ENCODE peak calls at places on chromosomes 7 and 10, in eight cellular contexts. One of them, this sample, is unnamed.

GRCh38 chr10:110168601-110169481 is 38.6 kb upstream of the MXI1 start:
- DNase-seq in Right ventricle myocardium superior: no peak
- DNase-seq in stimulated activated CD8-positive, alpha-beta memory T cell treated with anti-CD3 and anti-CD28 coated beads, Interleukin-12 subunit alpha, Interleukin-12 subunit beta, amount 100 ng/mL, for 1 hour: no peak
- DNase-seq in stimulated activated naive CD8-positive, alpha-beta T cell treated with anti-CD3 and anti-CD28 coated beads, Interleukin-15, amount 100 ng/mL, for 72 hours: no peak
- DNase-seq in T-helper 9 cell: no peak
- DNase-seq in GM06990: no peak
- DNase-seq in HEK293T: no peak
- DNase-seq in activated CD4-positive, alpha-beta T cell treated with anti-CD3 and anti-CD28 coated beads for 36 hours: peak
- DNase-seq in this sample: no peak

GRCh38 chr7:17274551-17275245 is 23.8 kb upstream of the AHR start:
- DNase-seq in GM06990: no peak
- DNase-seq in T-helper 9 cell: no peak
- DNase-seq in Right ventricle myocardium superior: no peak
- DNase-seq in stimulated activated naive CD8-positive, alpha-beta T cell treated with anti-CD3 and anti-CD28 coated beads, Interleukin-15, amount 100 ng/mL, for 72 hours: peak
- DNase-seq in activated CD4-positive, alpha-beta T cell treated with anti-CD3 and anti-CD28 coated beads for 36 hours: peak
- DNase-seq in HEK293T: no peak
- DNase-seq in stimulated activated CD8-positive, alpha-beta memory T cell treated with anti-CD3 and anti-CD28 coated beads, Interleukin-12 subunit alpha, Interleukin-12 subunit beta, amount 100 ng/mL, for 1 hour: no peak
- DNase-seq in this sample: no peak

GRCh38 chr10:35165112-35165511 is 38.5 kb downstream of the CREM start:
- DNase-seq in activated CD4-positive, alpha-beta T cell treated with anti-CD3 and anti-CD28 coated beads for 36 hours: no peak
- DNase-seq in GM06990: no peak
- DNase-seq in HEK293T: no peak
- DNase-seq in Right ventricle myocardium superior: no peak
- DNase-seq in T-helper 9 cell: no peak
- DNase-seq in stimulated activated CD8-positive, alpha-beta memory T cell treated with anti-CD3 and anti-CD28 coated beads, Interleukin-12 subunit alpha, Interleukin-12 subunit beta, amount 100 ng/mL, for 1 hour: no peak
- DNase-seq in stimulated activated naive CD8-positive, alpha-beta T cell treated with anti-CD3 and anti-CD28 coated beads, Interleukin-15, amount 100 ng/mL, for 72 hours: no peak
- DNase-seq in this sample: no peak

GRCh38 chr10:61110188-61110844 is 166.3 kb upstream of the RHOBTB1 start:
- DNase-seq in stimulated activated CD8-positive, alpha-beta memory T cell treated with anti-CD3 and anti-CD28 coated beads, Interleukin-12 subunit alpha, Interleukin-12 subunit beta, amount 100 ng/mL, for 1 hour: no peak
- DNase-seq in HEK293T: no peak
- DNase-seq in GM06990: no peak
- DNase-seq in activated CD4-positive, alpha-beta T cell treated with anti-CD3 and anti-CD28 coated beads for 36 hours: no peak
- DNase-seq in T-helper 9 cell: no peak
- DNase-seq in stimulated activated naive CD8-positive, alpha-beta T cell treated with anti-CD3 and anti-CD28 coated beads, Interleukin-15, amount 100 ng/mL, for 72 hours: no peak
- DNase-seq in Right ventricle myocardium superior: no peak
- DNase-seq in this sample: no peak

GRCh38 chr10:124614003-124614659 is 130.0 kb downstream of the FAM53B start:
- DNase-seq in activated CD4-positive, alpha-beta T cell treated with anti-CD3 and anti-CD28 coated beads for 36 hours: peak
- DNase-seq in stimulated activated CD8-positive, alpha-beta memory T cell treated with anti-CD3 and anti-CD28 coated beads, Interleukin-12 subunit alpha, Interleukin-12 subunit beta, amount 100 ng/mL, for 1 hour: no peak
- DNase-seq in stimulated activated naive CD8-positive, alpha-beta T cell treated with anti-CD3 and anti-CD28 coated beads, Interleukin-15, amount 100 ng/mL, for 72 hours: peak
- DNase-seq in HEK293T: no peak
- DNase-seq in T-helper 9 cell: no peak
- DNase-seq in GM06990: peak
- DNase-seq in Right ventricle myocardium superior: no peak
- DNase-seq in this sample: peak

GRCh38 chr7:24843821-24844449 is 86.7 kb upstream of the GSDME start:
- DNase-seq in HEK293T: no peak
- DNase-seq in activated CD4-positive, alpha-beta T cell treated with anti-CD3 and anti-CD28 coated beads for 36 hours: no peak
- DNase-seq in Right ventricle myocardium superior: no peak
- DNase-seq in stimulated activated naive CD8-positive, alpha-beta T cell treated with anti-CD3 and anti-CD28 coated beads, Interleukin-15, amount 100 ng/mL, for 72 hours: no peak
- DNase-seq in GM06990: no peak
- DNase-seq in T-helper 9 cell: no peak
- DNase-seq in stimulated activated CD8-positive, alpha-beta memory T cell treated with anti-CD3 and anti-CD28 coated beads, Interleukin-12 subunit alpha, Interleukin-12 subunit beta, amount 100 ng/mL, for 1 hour: no peak
- DNase-seq in this sample: no peak

GRCh38 chr7:152899482-152900166 is 140.1 kb downstream of the ACTR3B start:
- DNase-seq in stimulated activated naive CD8-positive, alpha-beta T cell treated with anti-CD3 and anti-CD28 coated beads, Interleukin-15, amount 100 ng/mL, for 72 hours: no peak
- DNase-seq in HEK293T: no peak
- DNase-seq in Right ventricle myocardium superior: peak
- DNase-seq in activated CD4-positive, alpha-beta T cell treated with anti-CD3 and anti-CD28 coated beads for 36 hours: no peak
- DNase-seq in GM06990: no peak
- DNase-seq in T-helper 9 cell: no peak
- DNase-seq in stimulated activated CD8-positive, alpha-beta memory T cell treated with anti-CD3 and anti-CD28 coated beads, Interleukin-12 subunit alpha, Interleukin-12 subunit beta, amount 100 ng/mL, for 1 hour: no peak
- DNase-seq in this sample: no peak

GRCh38 chr10:118851062-118852035 is 96.6 kb upstream of the CACUL1 start:
- DNase-seq in Right ventricle myocardium superior: no peak
- DNase-seq in HEK293T: no peak
- DNase-seq in GM06990: no peak
- DNase-seq in T-helper 9 cell: no peak
- DNase-seq in activated CD4-positive, alpha-beta T cell treated with anti-CD3 and anti-CD28 coated beads for 36 hours: no peak
- DNase-seq in stimulated activated CD8-positive, alpha-beta memory T cell treated with anti-CD3 and anti-CD28 coated beads, Interleukin-12 subunit alpha, Interleukin-12 subunit beta, amount 100 ng/mL, for 1 hour: no peak
- DNase-seq in stimulated activated naive CD8-positive, alpha-beta T cell treated with anti-CD3 and anti-CD28 coated beads, Interleukin-15, amount 100 ng/mL, for 72 hours: no peak
- DNase-seq in this sample: no peak

GRCh38 chr7:46854958-46855473 is 726.9 kb downstream of the TNS3 start:
- DNase-seq in Right ventricle myocardium superior: no peak
- DNase-seq in stimulated activated naive CD8-positive, alpha-beta T cell treated with anti-CD3 and anti-CD28 coated beads, Interleukin-15, amount 100 ng/mL, for 72 hours: no peak
- DNase-seq in HEK293T: no peak
- DNase-seq in T-helper 9 cell: no peak
- DNase-seq in activated CD4-positive, alpha-beta T cell treated with anti-CD3 and anti-CD28 coated beads for 36 hours: no peak
- DNase-seq in stimulated activated CD8-positive, alpha-beta memory T cell treated with anti-CD3 and anti-CD28 coated beads, Interleukin-12 subunit alpha, Interleukin-12 subunit beta, amount 100 ng/mL, for 1 hour: no peak
- DNase-seq in GM06990: no peak
- DNase-seq in this sample: no peak

GRCh38 chr7:73865738-73866445 is 4.9 kb downstream of the TMEM270 start:
- DNase-seq in stimulated activated CD8-positive, alpha-beta memory T cell treated with anti-CD3 and anti-CD28 coated beads, Interleukin-12 subunit alpha, Interleukin-12 subunit beta, amount 100 ng/mL, for 1 hour: no peak
- DNase-seq in HEK293T: no peak
- DNase-seq in T-helper 9 cell: no peak
- DNase-seq in Right ventricle myocardium superior: no peak
- DNase-seq in activated CD4-positive, alpha-beta T cell treated with anti-CD3 and anti-CD28 coated beads for 36 hours: peak
- DNase-seq in GM06990: no peak
- DNase-seq in stimulated activated naive CD8-positive, alpha-beta T cell treated with anti-CD3 and anti-CD28 coated beads, Interleukin-15, amount 100 ng/mL, for 72 hours: peak
- DNase-seq in this sample: no peak

GRCh38 chr7:94420321-94420720 is 25.6 kb downstream of the COL1A2 start:
- DNase-seq in Right ventricle myocardium superior: no peak
- DNase-seq in stimulated activated naive CD8-positive, alpha-beta T cell treated with anti-CD3 and anti-CD28 coated beads, Interleukin-15, amount 100 ng/mL, for 72 hours: no peak
- DNase-seq in T-helper 9 cell: no peak
- DNase-seq in GM06990: no peak
- DNase-seq in stimulated activated CD8-positive, alpha-beta memory T cell treated with anti-CD3 and anti-CD28 coated beads, Interleukin-12 subunit alpha, Interleukin-12 subunit beta, amount 100 ng/mL, for 1 hour: no peak
- DNase-seq in HEK293T: no peak
- DNase-seq in activated CD4-positive, alpha-beta T cell treated with anti-CD3 and anti-CD28 coated beads for 36 hours: no peak
- DNase-seq in this sample: no peak

This sample was measured in T-helper 2 cell treated with Interferon-gamma antibody and Interleukin-4, amounts not matched to agents 5 μg/mL and 100 μg/mL, for 36 hours.